ENCODE peak calls at places on chromosome 16, in nine cellular contexts. U is NCI-H2081; V is RWPE1; W is effector memory CD4-positive, alpha-beta T cell; P is retina; B is mesenteric fat pad; N is activated T-helper 1 cell treated with anti-CD3 and anti-CD28 coated beads, Interleukin-12 subunit alpha, Interleukin-12 subunit beta, Interleukin-2, Interleukin-4 antibody, amounts not matched to agents 30 ng/mL and 10 ng/mL and 1 ng/mL, durations not matched to agents 14 hours and 24 hours and 36 hours; C is substantia nigra; J is stimulated activated CD8-positive, alpha-beta memory T cell treated with anti-CD3 and anti-CD28 coated beads, Interleukin-15, amount 100 ng/mL, for 1 hour. K is an unnamed sample.

GRCh38 chr16:31380201-31380600 is 12.9 kb upstream of the ITGAD start:
- DNase-seq in U (no peak), V (no peak), W (no peak), P (no peak), B (no peak), N (no peak), C (no peak), J (no peak), K (no peak)

GRCh38 chr16:48950184-48950583 is 331.5 kb downstream of the CBLN1 start:
- DNase-seq in U (no peak), V (no peak), W (no peak), P (no peak), B (no peak), N (no peak), C (no peak), J (no peak), K (no peak)

GRCh38 chr16:2151188-2152091 is 3.0 kb downstream of the RAB26 start:
- DNase-seq in U (no peak), V (no peak), W (no peak), P (no peak), B (no peak), N (no peak), C (no peak), J (no peak), K (no peak)

GRCh38 chr16:60605176-60605575 is 1431.1 kb downstream of the CDH8 start:
- DNase-seq in U (no peak), V (no peak), W (no peak), P (no peak), B (no peak), N (no peak), C (no peak), J (no peak), K (no peak)

GRCh38 chr16:50160495-50161164 is 7.5 kb downstream of the TENT4B start:
- DNase-seq in U (no peak), V (no peak), W (no peak), P (no peak), B (no peak), N (no peak), C (no peak), J (no peak), K (no peak)

GRCh38 chr16:17380613-17381012 is 90.1 kb downstream of the XYLT1 start:
- DNase-seq in U (no peak), V (no peak), W (no peak), P (no peak), B (no peak), N (no peak), C (no peak), J (no peak), K (no peak)

GRCh38 chr16:25092489-25092888 is 19.1 kb upstream of the LCMT1 start:
- DNase-seq in U (no peak), V (no peak), W (no peak), P (no peak), B (no peak), N (no peak), C (no peak), J (no peak), K (no peak)

GRCh38 chr16:89049484-89050118 is 44.1 kb upstream of the ACSF3 start:
- DNase-seq in U (no peak), V (no peak), W (no peak), P (peak), B (no peak), N (no peak), C (no peak), J (no peak), K (no peak)

GRCh38 chr16:61165797-61166196 is 870.4 kb downstream of the CDH8 start:
- DNase-seq in U (no peak), V (no peak), W (no peak), P (no peak), B (no peak), N (no peak), C (no peak), J (no peak), K (no peak)

GRCh38 chr16:85465328-85466307 is 147.5 kb upstream of the GSE1 start:
- DNase-seq in U (no peak), V (no peak), W (no peak), P (no peak), B (no peak), N (no peak), C (no peak), J (no peak), K (peak)

GRCh38 chr16:86995456-86995855 is 321.7 kb downstream of the C16orf95 start:
- DNase-seq in U (no peak), V (no peak), W (no peak), P (no peak), B (no peak), N (no peak), C (no peak), J (no peak), K (no peak)

GRCh38 chr16:20859699-20860098 is 40.5 kb downstream of the DCUN1D3 start:
- DNase-seq in U (no peak), V (no peak), W (no peak), P (no peak), B (no peak), N (no peak), C (no peak), J (no peak), K (no peak)